ENCODE peak calls at places on chromosomes 12 and 14, in nine cellular contexts. One of them, this sample, is unnamed.

GRCh38 chr14:28770061-28770460 is 3.5 kb downstream of the FOXG1 start:
- DNase-seq in fibroblast of the aortic adventitia: no peak
- DNase-seq in EL: no peak
- DNase-seq in H9: no peak
- DNase-seq in GM19239: no peak
- DNase-seq in HS-5: no peak
- DNase-seq in GM23248: no peak
- DNase-seq in bronchial epithelial cell: no peak
- DNase-seq in fibroblast of pulmonary artery: no peak
- DNase-seq in this sample: no peak

GRCh38 chr12:89529738-89530137 is 3.9 kb upstream of the POC1B start:
- DNase-seq in H9: no peak
- DNase-seq in fibroblast of pulmonary artery: peak; percentile 81
- DNase-seq in bronchial epithelial cell: peak; percentile 64
- DNase-seq in GM19239: peak; percentile 25
- DNase-seq in HS-5: no peak
- DNase-seq in GM23248: peak; percentile 71
- DNase-seq in EL: peak; percentile 44
- DNase-seq in fibroblast of the aortic adventitia: peak; percentile 79
- DNase-seq in this sample: no peak

GRCh38 chr14:64364907-64365306 is 23.2 kb upstream of the MTHFD1 start:
- DNase-seq in GM23248: peak; percentile 38
- DNase-seq in H9: no peak
- DNase-seq in HS-5: peak; percentile 14
- DNase-seq in EL: peak; percentile 50
- DNase-seq in fibroblast of pulmonary artery: peak; percentile 39
- DNase-seq in fibroblast of the aortic adventitia: peak; percentile 58
- DNase-seq in GM19239: no peak
- DNase-seq in bronchial epithelial cell: peak; percentile 57
- DNase-seq in this sample: no peak

GRCh38 chr14:68446243-68447040 is 346.4 kb downstream of the ZFP36L1 start:
- DNase-seq in HS-5: no peak
- DNase-seq in bronchial epithelial cell: peak; percentile 29
- DNase-seq in H9: no peak
- DNase-seq in EL: no peak
- DNase-seq in GM19239: no peak
- DNase-seq in fibroblast of the aortic adventitia: no peak
- DNase-seq in fibroblast of pulmonary artery: no peak
- DNase-seq in GM23248: no peak
- DNase-seq in this sample: no peak

GRCh38 chr12:19643635-19644034 is 204.3 kb downstream of the AEBP2 start:
- DNase-seq in H9: peak; percentile 73
- DNase-seq in GM23248: peak; percentile 71
- DNase-seq in fibroblast of the aortic adventitia: peak; percentile 78
- DNase-seq in bronchial epithelial cell: peak; percentile 57
- DNase-seq in fibroblast of pulmonary artery: peak; percentile 76
- DNase-seq in HS-5: peak; percentile 16
- DNase-seq in EL: peak; percentile 36
- DNase-seq in GM19239: no peak
- DNase-seq in this sample: no peak

GRCh38 chr14:47332939-47333338 is 342.5 kb downstream of the MDGA2 start:
- DNase-seq in bronchial epithelial cell: no peak
- DNase-seq in HS-5: no peak
- DNase-seq in GM23248: no peak
- DNase-seq in H9: no peak
- DNase-seq in fibroblast of pulmonary artery: no peak
- DNase-seq in GM19239: no peak
- DNase-seq in EL: no peak
- DNase-seq in fibroblast of the aortic adventitia: no peak
- DNase-seq in this sample: no peak

GRCh38 chr14:68787235-68787727 is 5.6 kb downstream of the ZFP36L1 start:
- DNase-seq in fibroblast of the aortic adventitia: no peak
- DNase-seq in fibroblast of pulmonary artery: no peak
- DNase-seq in bronchial epithelial cell: peak; percentile 74
- DNase-seq in EL: peak; percentile 42
- DNase-seq in GM19239: no peak
- DNase-seq in H9: peak; percentile 58
- DNase-seq in HS-5: no peak
- DNase-seq in GM23248: peak; percentile 71
- DNase-seq in this sample: no peak

GRCh38 chr14:20247651-20248246 is 8.7 kb downstream of the OR11H4 start:
- DNase-seq in GM23248: no peak
- DNase-seq in HS-5: no peak
- DNase-seq in fibroblast of the aortic adventitia: no peak
- DNase-seq in EL: no peak
- DNase-seq in bronchial epithelial cell: peak; percentile 46
- DNase-seq in H9: no peak
- DNase-seq in GM19239: no peak
- DNase-seq in fibroblast of pulmonary artery: no peak
- DNase-seq in this sample: no peak

GRCh38 chr12:27015730-27016076 is 1.5 kb upstream of the TM7SF3 start:
- DNase-seq in GM19239: no peak
- DNase-seq in fibroblast of the aortic adventitia: peak; percentile 71
- DNase-seq in bronchial epithelial cell: peak; percentile 58
- DNase-seq in HS-5: no peak
- DNase-seq in EL: peak; percentile 36
- DNase-seq in GM23248: peak; percentile 69
- DNase-seq in fibroblast of pulmonary artery: peak; percentile 69
- DNase-seq in H9: no peak
- DNase-seq in this sample: no peak

GRCh38 chr12:70258605-70259403 is 15.6 kb downstream of the CNOT2 start:
- DNase-seq in bronchial epithelial cell: peak; percentile 24
- DNase-seq in GM19239: no peak
- DNase-seq in fibroblast of pulmonary artery: no peak
- DNase-seq in HS-5: no peak
- DNase-seq in fibroblast of the aortic adventitia: no peak
- DNase-seq in H9: no peak
- DNase-seq in EL: peak; percentile 44
- DNase-seq in GM23248: no peak
- DNase-seq in this sample: no peak

GRCh38 chr12:108299516-108299915 is 39.6 kb downstream of the CMKLR1 start:
- DNase-seq in GM19239: no peak
- DNase-seq in H9: no peak
- DNase-seq in fibroblast of pulmonary artery: no peak
- DNase-seq in GM23248: no peak
- DNase-seq in EL: no peak
- DNase-seq in bronchial epithelial cell: no peak
- DNase-seq in HS-5: no peak
- DNase-seq in fibroblast of the aortic adventitia: no peak
- DNase-seq in this sample: no peak

GRCh38 chr14:32596390-32596789 is 267.3 kb downstream of the AKAP6 start:
- DNase-seq in H9: no peak
- DNase-seq in fibroblast of pulmonary artery: no peak
- DNase-seq in GM23248: no peak
- DNase-seq in GM19239: no peak
- DNase-seq in HS-5: no peak
- DNase-seq in bronchial epithelial cell: no peak
- DNase-seq in EL: peak; percentile 47
- DNase-seq in fibroblast of the aortic adventitia: no peak
- DNase-seq in this sample: no peak

GRCh38 chr12:104352106-104352713 is 48.7 kb downstream of the EID3 start:
- DNase-seq in H9: peak; percentile 6
- DNase-seq in fibroblast of pulmonary artery: peak; percentile 60
- DNase-seq in GM19239: no peak
- DNase-seq in bronchial epithelial cell: no peak
- DNase-seq in EL: peak; percentile 53
- DNase-seq in GM23248: peak; percentile 75
- DNase-seq in fibroblast of the aortic adventitia: peak; percentile 76
- DNase-seq in HS-5: no peak
- DNase-seq in this sample: no peak

GRCh38 chr12:104171785-104172563 is 34.0 kb upstream of the NFYB start:
- DNase-seq in HS-5: no peak
- DNase-seq in bronchial epithelial cell: no peak
- DNase-seq in GM23248: no peak
- DNase-seq in fibroblast of the aortic adventitia: no peak
- DNase-seq in H9: peak; percentile 90
- DNase-seq in EL: no peak
- DNase-seq in fibroblast of pulmonary artery: no peak
- DNase-seq in GM19239: no peak
- DNase-seq in this sample: no peak

GRCh38 chr12:65023485-65023884 is 97.6 kb downstream of the WIF1 start:
- DNase-seq in GM23248: no peak
- DNase-seq in H9: no peak
- DNase-seq in fibroblast of the aortic adventitia: no peak
- DNase-seq in EL: no peak
- DNase-seq in bronchial epithelial cell: no peak
- DNase-seq in fibroblast of pulmonary artery: no peak
- DNase-seq in GM19239: no peak
- DNase-seq in HS-5: no peak
- DNase-seq in this sample: no peak

GRCh38 chr12:105874121-105874520 is 264.6 kb downstream of the NUAK1 start:
- DNase-seq in H9: no peak
- DNase-seq in bronchial epithelial cell: no peak
- DNase-seq in GM23248: no peak
- DNase-seq in EL: no peak
- DNase-seq in fibroblast of the aortic adventitia: no peak
- DNase-seq in fibroblast of pulmonary artery: no peak
- DNase-seq in GM19239: no peak
- DNase-seq in HS-5: no peak
- DNase-seq in this sample: no peak

GRCh38 chr14:74290415-74290814 is 12.3 kb downstream of the ABCD4 start:
- DNase-seq in fibroblast of pulmonary artery: peak; percentile 36
- DNase-seq in GM19239: peak; percentile 30
- DNase-seq in bronchial epithelial cell: peak; percentile 22
- DNase-seq in fibroblast of the aortic adventitia: peak; percentile 16
- DNase-seq in EL: peak; percentile 39
- DNase-seq in GM23248: peak; percentile 34
- DNase-seq in HS-5: no peak
- DNase-seq in H9: no peak
- DNase-seq in this sample: no peak

GRCh38 chr12:24118675-24119074 is 169.2 kb upstream of the SOX5 start:
- DNase-seq in fibroblast of pulmonary artery: no peak
- DNase-seq in GM19239: no peak
- DNase-seq in bronchial epithelial cell: no peak
- DNase-seq in GM23248: no peak
- DNase-seq in H9: no peak
- DNase-seq in EL: no peak
- DNase-seq in fibroblast of the aortic adventitia: peak; percentile 5
- DNase-seq in HS-5: no peak
- DNase-seq in this sample: no peak